ENCODE peak calls at places on chromosomes 5 and 9, in ten cellular contexts. K is fibroblast of pulmonary artery; Z is HuH-7.5; W is hippocampal formation; B is stimulated activated naive CD8-positive, alpha-beta T cell treated with anti-CD3 and anti-CD28 coated beads, Interleukin-15, amount 100 ng/mL, for 72 hours; D is HS-5; E is NCI-H1092 treated with DMSO at 0.1 percent for 48 hours; T is AG04450; C is left cardiac atrium; G is skeletal muscle cell. N is an unnamed sample.

GRCh38 chr9:29213374-29214161 is 1640.3 kb upstream of the C9orf72 start:
- DNase-seq in B (no peak), D (no peak), K (no peak), T (no peak), C (no peak), G (no peak), W (no peak), Z (no peak), E (peak; percentile 77), N (no peak)

GRCh38 chr5:115979628-115980041 is 17.4 kb downstream of the LVRN start:
- DNase-seq in E (no peak), K (peak; percentile 79), W (no peak), T (peak; percentile 82), D (peak; percentile 10), G (peak; percentile 44), Z (no peak), B (no peak), C (no peak), N (no peak)

GRCh38 chr9:98881356-98881755 is 62.4 kb upstream of the COL15A1 start:
- DNase-seq in B (no peak), G (no peak), E (no peak), C (no peak), T (no peak), W (no peak), K (no peak), D (no peak), Z (no peak), N (no peak)

GRCh38 chr5:154260224-154260859 is 69.8 kb downstream of the GALNT10 start:
- DNase-seq in G (no peak), C (no peak), Z (no peak), W (no peak), T (no peak), B (no peak), E (no peak), D (no peak), K (peak; percentile 28), N (no peak)

GRCh38 chr9:116812231-116813028 is 125.3 kb downstream of the TRIM32 start:
- DNase-seq in K (no peak), Z (no peak), E (no peak), B (no peak), C (no peak), G (peak; percentile 15), T (no peak), D (no peak), W (no peak), N (no peak)

GRCh38 chr5:126503602-126504104 is 80.4 kb downstream of the GRAMD2B start:
- DNase-seq in D (no peak), K (peak; percentile 82), B (no peak), W (no peak), Z (no peak), C (peak; percentile 39), E (no peak), G (no peak), T (no peak), N (peak; percentile 79)

GRCh38 chr5:131272365-131273123 is 8.7 kb downstream of the CDC42SE2 start:
- DNase-seq in B (no peak), W (no peak), G (no peak), E (no peak), D (no peak), K (peak; percentile 33), C (no peak), Z (no peak), T (no peak), N (no peak)

GRCh38 chr5:39080168-39080567 is 6.0 kb upstream of the RICTOR start:
- DNase-seq in D (no peak), G (no peak), W (no peak), K (no peak), B (no peak), C (no peak), T (no peak), Z (no peak), E (no peak), N (no peak)

GRCh38 chr5:160555836-160556660 is 134.4 kb downstream of the PTTG1 start:
- DNase-seq in E (peak; percentile 6), K (no peak), T (no peak), Z (no peak), W (no peak), B (no peak), D (no peak), C (no peak), G (no peak), N (no peak)

GRCh38 chr5:38681024-38681805 is 124.8 kb upstream of the LIFR start:
- DNase-seq in G (no peak), B (no peak), K (no peak), W (no peak), T (no peak), C (no peak), E (no peak), D (no peak), Z (no peak), N (no peak)

GRCh38 chr5:24646915-24647314 is 2.1 kb upstream of the CDH10 start:
- DNase-seq in T (no peak), B (no peak), K (no peak), C (no peak), D (no peak), G (no peak), Z (no peak), W (no peak), E (no peak), N (no peak)

GRCh38 chr5:171340042-171340441 is 31.0 kb downstream of the TLX3 start:
- DNase-seq in K (no peak), W (no peak), G (no peak), D (no peak), C (no peak), Z (no peak), T (no peak), E (no peak), B (no peak), N (no peak)

GRCh38 chr9:27386759-27387158 is 89.8 kb upstream of the EQTN start:
- DNase-seq in D (no peak), T (no peak), W (no peak), G (no peak), Z (no peak), B (no peak), C (no peak), E (no peak), K (no peak), N (no peak)

GRCh38 chr5:115351356-115352195 is 55.1 kb upstream of the CCDC112 start:
- DNase-seq in Z (no peak), C (no peak), G (no peak), E (peak; percentile 22), D (no peak), B (no peak), T (peak; percentile 13), K (peak; percentile 69), W (no peak), N (peak; percentile 23)

GRCh38 chr9:84293001-84293798 is 47.4 kb downstream of the SLC28A3 start:
- DNase-seq in B (no peak), K (no peak), W (no peak), D (no peak), G (no peak), Z (no peak), T (no peak), E (no peak), C (no peak), N (no peak)

GRCh38 chr5:174737335-174737734 is 13.0 kb downstream of the MSX2 start:
- DNase-seq in T (no peak), D (no peak), C (no peak), B (no peak), G (no peak), W (no peak), E (no peak), K (no peak), Z (no peak), N (no peak)

GRCh38 chr9:122126340-122127333 is 32.9 kb downstream of the NDUFA8 start:
- DNase-seq in W (no peak), T (no peak), K (peak; percentile 37), D (no peak), G (no peak), Z (no peak), B (no peak), C (no peak), E (no peak), N (no peak)

GRCh38 chr5:113330533-113331200 is 104.1 kb downstream of the TSSK1B start:
- DNase-seq in Z (peak; percentile 18), T (no peak), W (peak; percentile 16), G (no peak), K (peak; percentile 68), E (peak; percentile 52), D (no peak), B (no peak), C (peak; percentile 64), N (peak; percentile 30)

GRCh38 chr5:81208904-81209303 is 24.2 kb upstream of the CKMT2 start:
- DNase-seq in B (no peak), D (no peak), G (no peak), T (no peak), K (no peak), C (no peak), W (no peak), E (no peak), Z (no peak), N (no peak)

GRCh38 chr5:34849253-34849652 is 10.3 kb downstream of the TTC23L start:
- DNase-seq in C (no peak), W (no peak), K (no peak), Z (no peak), B (no peak), T (no peak), G (no peak), E (no peak), D (no peak), N (no peak)

GRCh38 chr5:128493657-128494329 is 44.3 kb downstream of the FBN2 start:
- DNase-seq in C (no peak), B (no peak), E (no peak), Z (no peak), W (no peak), T (no peak), G (no peak), D (no peak), K (no peak), N (no peak)

GRCh38 chr9:110582156-110582555 is 2.6 kb upstream of the SVEP1 start:
- DNase-seq in G (no peak), W (no peak), K (no peak), T (no peak), C (no peak), Z (no peak), B (no peak), E (no peak), D (no peak), N (no peak)

GRCh38 chr5:123709422-123709821 is 197.4 kb downstream of the CSNK1G3 start:
- DNase-seq in T (no peak), W (no peak), B (no peak), Z (no peak), K (peak; percentile 33), E (no peak), C (no peak), G (no peak), D (no peak), N (no peak)

GRCh38 chr9:70439991-70440706 is 25.7 kb upstream of the KLF9 start:
- DNase-seq in T (peak; percentile 49), G (no peak), D (no peak), W (no peak), Z (no peak), E (no peak), B (no peak), C (no peak), K (peak; percentile 32), N (no peak)